ENCODE peak calls at places on chromosomes 13 and 19, in eight cellular contexts. C is spleen; R is stimulated activated CD4-positive, alpha-beta T cell treated with anti-CD3 and anti-CD28 coated beads, Interleukin-4, amount 100 ng/mL, for 4 hours; E is activated naive CD4-positive, alpha-beta T cell; P is HEK293T; B is stromal cell of bone marrow; T is AG09319; O is M059J. M is an unnamed sample.

GRCh38 chr19:29872224-29872731 is 60.5 kb downstream of the CCNE1 start:
- DNase-seq in C (peak; percentile 72), R (no peak), E (no peak), P (no peak), B (no peak), T (no peak), O (no peak), M (no peak)

GRCh38 chr13:49248433-49249002 is 793 bp downstream of the CDADC1 start:
- DNase-seq in C (no peak), R (no peak), E (no peak), P (peak; percentile 15), B (peak; percentile 21), T (no peak), O (peak; percentile 30), M (no peak)

GRCh38 chr13:27770809-27771208 is 21.5 kb upstream of the GSX1 start:
- DNase-seq in C (no peak), R (no peak), E (no peak), P (peak; percentile 43), B (peak; percentile 3), T (no peak), O (peak; percentile 12), M (peak; percentile 55)

GRCh38 chr13:103354189-103354588 is 288.0 kb upstream of the SLC10A2 start:
- DNase-seq in C (no peak), R (no peak), E (no peak), P (no peak), B (no peak), T (no peak), O (no peak), M (no peak)

GRCh38 chr19:4376991-4377781 is 23.2 kb downstream of the SH3GL1 start:
- DNase-seq in C (no peak), R (no peak), E (no peak), P (no peak), B (no peak), T (no peak), O (peak; percentile 92), M (no peak)

GRCh38 chr13:41053384-41053826 is 7.9 kb upstream of the WBP4 start:
- DNase-seq in C (no peak), R (no peak), E (no peak), P (no peak), B (peak; percentile 62), T (no peak), O (peak; percentile 30), M (no peak)

GRCh38 chr19:18379803-18380747 is 5.9 kb upstream of the GDF15 start:
- DNase-seq in C (peak; percentile 82), R (no peak), E (no peak), P (no peak), B (peak; percentile 86), T (peak; percentile 84), O (peak; percentile 96), M (no peak)

GRCh38 chr13:62119739-62120700 is 704.4 kb upstream of the PCDH20 start:
- DNase-seq in C (no peak), R (no peak), E (no peak), P (peak; percentile 78), B (no peak), T (no peak), O (no peak), M (no peak)

GRCh38 chr19:7788933-7789323 is 25.9 kb downstream of the CLEC4M start:
- DNase-seq in C (peak; percentile 60), R (no peak), E (no peak), P (no peak), B (no peak), T (no peak), O (no peak), M (no peak)

GRCh38 chr19:43594710-43595604 is 977 bp downstream of the IRGQ start:
- DNase-seq in C (peak; percentile 91), R (peak; percentile 65), E (peak; percentile 61), P (peak; percentile 75), B (no peak), T (peak; percentile 18), O (peak; percentile 68), M (peak; percentile 83)

GRCh38 chr19:47848425-47848824 is 10.6 kb upstream of the TPRX2 start:
- DNase-seq in C (peak; percentile 12), R (no peak), E (no peak), P (no peak), B (no peak), T (no peak), O (no peak), M (no peak)

GRCh38 chr13:73273737-73274136 is 214.9 kb downstream of the KLF5 start:
- DNase-seq in C (no peak), R (no peak), E (no peak), P (no peak), B (no peak), T (no peak), O (peak; percentile 74), M (no peak)

GRCh38 chr19:47446534-47447469 is 24.9 kb downstream of the SLC8A2 start:
- DNase-seq in C (no peak), R (no peak), E (no peak), P (peak; percentile 85), B (no peak), T (no peak), O (no peak), M (peak; percentile 63)

GRCh38 chr19:51824603-51825002 is 29.6 kb downstream of the FPR3 start:
- DNase-seq in C (no peak), R (no peak), E (no peak), P (no peak), B (no peak), T (no peak), O (no peak), M (no peak)

GRCh38 chr19:50401505-50402450 is 17.0 kb upstream of the SPIB start:
- DNase-seq in C (no peak), R (no peak), E (no peak), P (no peak), B (no peak), T (no peak), O (no peak), M (no peak)

GRCh38 chr13:21849323-21849722 is 178.4 kb downstream of the FGF9 start:
- DNase-seq in C (no peak), R (no peak), E (no peak), P (peak; percentile 19), B (no peak), T (no peak), O (peak; percentile 1), M (no peak)

GRCh38 chr19:18239303-18239702 is 13.1 kb upstream of the PDE4C start:
- DNase-seq in C (no peak), R (no peak), E (no peak), P (no peak), B (no peak), T (no peak), O (no peak), M (peak; percentile 45)

GRCh38 chr19:51692065-51692915 is 840 bp upstream of the SPACA6 start:
- DNase-seq in C (no peak), R (no peak), E (no peak), P (no peak), B (no peak), T (no peak), O (no peak), M (no peak)

GRCh38 chr19:7701654-7702457 is at the start of gene FCER2:
- DNase-seq in C (peak; percentile 85), R (no peak), E (no peak), P (no peak), B (no peak), T (no peak), O (no peak), M (no peak)

GRCh38 chr19:13764101-13764807 is at the start of gene MRI1:
- DNase-seq in C (peak; percentile 91), R (peak; percentile 68), E (peak; percentile 56), P (peak; percentile 87), B (peak; percentile 31), T (no peak), O (peak; percentile 79), M (peak; percentile 75)

GRCh38 chr19:19300613-19301012 is 19.7 kb downstream of the SUGP1 start:
- DNase-seq in C (no peak), R (no peak), E (no peak), P (peak; percentile 5), B (no peak), T (no peak), O (no peak), M (no peak)

GRCh38 chr13:111508164-111508870 is 187.9 kb downstream of the TEX29 start:
- DNase-seq in C (no peak), R (no peak), E (no peak), P (no peak), B (no peak), T (no peak), O (no peak), M (no peak)

GRCh38 chr19:10193666-10194499 is 870 bp downstream of the DNMT1 start:
- DNase-seq in C (peak; percentile 89), R (peak; percentile 28), E (peak; percentile 24), P (peak; percentile 40), B (no peak), T (no peak), O (peak; percentile 72), M (peak; percentile 54)

GRCh38 chr19:44905437-44906160 is at the start of gene APOE:
- DNase-seq in C (no peak), R (no peak), E (no peak), P (no peak), B (no peak), T (no peak), O (no peak), M (no peak)

GRCh38 chr13:99404005-99404755 is 97.0 kb upstream of the GPR183 start:
- DNase-seq in C (peak; percentile 11), R (no peak), E (no peak), P (no peak), B (no peak), T (no peak), O (no peak), M (no peak)

GRCh38 chr13:50989476-50989875 is 79.9 kb downstream of the RNASEH2B start:
- DNase-seq in C (no peak), R (no peak), E (no peak), P (peak; percentile 42), B (no peak), T (no peak), O (no peak), M (no peak)

GRCh38 chr19:46944918-46945628 is 74.6 kb upstream of the NPAS1 start:
- DNase-seq in C (no peak), R (no peak), E (no peak), P (peak; percentile 74), B (peak; percentile 62), T (peak; percentile 39), O (no peak), M (no peak)